ENCODE peak calls at places on chromosomes 12 and 14, in seven cellular contexts. I is endothelial cell of umbilical vein; S is GM06990; N is CD8-positive, alpha-beta T cell; H is upper lobe of right lung; X is body of pancreas; K is right lobe of liver. T is an unnamed sample.

GRCh38 chr14:64620910-64621309 is 71.1 kb downstream of the PPP1R36 start:
- DNase-seq in I (no peak), S (no peak), N (no peak), H (no peak), X (no peak), K (no peak), T (no peak)

GRCh38 chr14:77181603-77182437 is at the start of gene TMEM63C:
- DNase-seq in I (no peak), S (peak; percentile 70), N (peak; percentile 58), H (no peak), X (peak; percentile 72), K (peak; percentile 35), T (peak; percentile 38)

GRCh38 chr12:128791395-128792322 is 32.1 kb downstream of the SLC15A4 start:
- DNase-seq in I (no peak), S (peak; percentile 50), N (no peak), H (peak; percentile 40), X (no peak), K (no peak), T (no peak)

GRCh38 chr14:76467843-76468242 is 91.9 kb downstream of the ESRRB start:
- DNase-seq in I (no peak), S (no peak), N (no peak), H (no peak), X (no peak), K (no peak), T (no peak)

GRCh38 chr12:4441355-4442330 is 4.0 kb downstream of the FGF6 start:
- DNase-seq in I (no peak), S (no peak), N (no peak), H (no peak), X (no peak), K (no peak), T (peak; percentile 8)

GRCh38 chr12:111455448-111456320 is 50.0 kb downstream of the SH2B3 start:
- DNase-seq in I (no peak), S (no peak), N (no peak), H (no peak), X (no peak), K (no peak), T (no peak)

GRCh38 chr12:15173142-15173541 is 48.1 kb downstream of the RERG start:
- DNase-seq in I (no peak), S (no peak), N (no peak), H (no peak), X (no peak), K (no peak), T (no peak)

GRCh38 chr12:115209230-115209629 is 525.3 kb upstream of the TBX3 start:
- DNase-seq in I (no peak), S (no peak), N (no peak), H (no peak), X (no peak), K (no peak), T (no peak)

GRCh38 chr14:95472819-95473251 is 43.6 kb downstream of the SYNE3 start:
- DNase-seq in I (no peak), S (no peak), N (no peak), H (no peak), X (no peak), K (no peak), T (no peak)

GRCh38 chr12:132710062-132710421 is 600 bp upstream of the PGAM5 start:
- DNase-seq in I (no peak), S (no peak), N (no peak), H (no peak), X (peak; percentile 29), K (peak; percentile 52), T (peak; percentile 19)

GRCh38 chr14:91376547-91377477 is 40.8 kb downstream of the CCDC88C start:
- DNase-seq in I (no peak), S (no peak), N (peak; percentile 56), H (peak; percentile 63), X (no peak), K (no peak), T (no peak)

GRCh38 chr12:88947486-88948043 is 367.3 kb upstream of the KITLG start:
- DNase-seq in I (no peak), S (no peak), N (no peak), H (no peak), X (no peak), K (no peak), T (no peak)

GRCh38 chr12:88951177-88951576 is 370.9 kb upstream of the KITLG start:
- DNase-seq in I (no peak), S (no peak), N (no peak), H (no peak), X (no peak), K (no peak), T (no peak)

GRCh38 chr12:88944403-88944802 is 364.1 kb upstream of the KITLG start:
- DNase-seq in I (peak; percentile 91), S (peak; percentile 10), N (no peak), H (no peak), X (no peak), K (no peak), T (no peak)

GRCh38 chr12:88945041-88945732 is 364.9 kb upstream of the KITLG start:
- DNase-seq in I (peak; percentile 44), S (no peak), N (no peak), H (no peak), X (no peak), K (no peak), T (no peak)

DNA sequence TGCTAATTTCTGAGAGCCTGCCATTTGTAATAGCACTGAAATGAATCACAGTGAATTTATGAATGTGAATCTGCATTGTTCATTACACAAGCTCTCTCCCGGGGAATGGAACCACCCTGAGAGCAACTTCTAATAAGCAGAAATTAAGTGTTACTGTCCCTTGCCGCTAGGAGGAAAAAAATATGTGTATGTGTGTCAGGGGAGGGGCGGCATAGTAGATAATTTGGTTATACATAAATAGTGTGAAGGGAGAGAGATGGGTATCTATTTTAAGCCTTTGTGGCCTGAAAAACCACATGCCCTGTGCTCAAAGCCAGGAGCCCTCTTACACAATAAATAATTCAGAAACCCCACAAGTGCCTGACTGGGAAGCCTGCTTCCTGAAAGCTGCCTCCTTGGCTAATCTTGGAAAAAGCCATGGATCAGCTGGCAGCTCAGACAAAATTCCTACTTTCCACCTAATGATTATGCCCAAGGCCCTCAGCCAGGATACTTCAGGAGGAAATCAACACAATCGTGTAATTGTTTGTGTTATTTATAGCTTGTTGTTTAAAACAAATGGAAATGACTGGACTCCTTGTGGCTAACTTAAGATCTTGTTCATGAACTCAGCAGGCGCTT is 366.2 kb upstream of the KITLG start:
- DNase-seq in I (peak; percentile 89), S (peak; percentile 11), N (no peak), H (no peak), X (no peak), K (no peak), T (no peak)
- TF ChIP-seq CTCF in I (no peak), S (no peak), N (no peak), H (peak; percentile 16), X (no peak), K (no peak), T (no peak)

DNA sequence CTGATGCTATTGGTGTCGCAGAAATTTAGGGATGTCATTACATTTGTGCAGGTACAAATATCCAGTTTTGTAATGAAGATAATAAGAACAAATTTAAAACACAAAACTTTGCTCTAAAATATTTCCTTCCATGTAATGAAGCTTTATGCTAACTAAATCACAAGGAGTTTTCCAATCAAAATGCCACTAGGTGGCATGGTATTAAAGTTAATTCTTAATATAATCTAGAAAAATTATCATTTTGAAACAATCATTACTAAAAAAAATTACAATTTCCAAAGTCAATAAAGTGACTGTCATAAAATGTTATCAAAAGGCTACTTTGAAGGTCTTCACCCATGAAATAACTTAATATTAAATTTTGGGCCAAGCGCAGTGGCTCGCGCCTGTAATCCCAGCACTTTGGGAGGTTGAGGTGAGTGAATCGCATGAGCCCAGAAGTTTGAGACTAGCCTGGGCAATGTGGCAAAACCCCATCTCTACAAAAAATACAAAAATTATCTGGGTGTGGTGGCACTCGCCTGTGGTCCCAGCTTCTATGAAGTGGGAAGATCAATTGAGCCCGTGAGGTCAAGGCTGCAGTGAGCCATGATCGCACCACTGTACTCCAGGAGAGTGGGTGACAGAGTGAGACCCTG is 77.4 kb downstream of the KIF21A start:
- DNase-seq in I (no peak), S (no peak), N (no peak), H (no peak), X (no peak), K (no peak), T (no peak)
- TF ChIP-seq CTCF in I (no peak), S (no peak), N (no peak), H (no peak), X (peak; percentile 14), K (peak; percentile 23), T (no peak)

GRCh38 chr12:17278946-17279345 is 673.0 kb upstream of the LMO3 start:
- DNase-seq in I (no peak), S (no peak), N (no peak), H (no peak), X (no peak), K (no peak), T (no peak)
- TF ChIP-seq CTCF in I (no peak), S (no peak), N (no peak), H (peak; percentile 21), X (no peak), K (peak; percentile 29), T (peak; percentile 72)

GRCh38 chr14:96592591-96593388 is 90.6 kb downstream of the PAPOLA start:
- DNase-seq in I (peak; percentile 34), S (peak; percentile 69), N (peak; percentile 58), H (peak; percentile 72), X (peak; percentile 63), K (peak; percentile 36), T (peak; percentile 28)
- TF ChIP-seq CTCF in I (no peak), S (no peak), N (no peak), H (no peak), X (no peak), K (no peak), T (no peak)